ENCODE peak calls at places on chromosomes 1 and 21, in eight cellular contexts. J is ecto neural progenitor cell; L is activated CD4-positive, CD25-positive, alpha-beta regulatory T cell; A is thoracic aorta; D is HT1080; Q is stimulated activated CD4-positive, alpha-beta T cell treated with anti-CD3 and anti-CD28 coated beads, TNF-alpha, amount 100 ng/mL, for 4 hours; O is CD4-positive, alpha-beta T cell; I is kidney tubule cell. W is an unnamed sample.

GRCh38 chr1:53073899-53074311 is 11.9 kb downstream of the PODN start:
- DNase-seq in J (no peak), L (no peak), A (no peak), D (no peak), Q (no peak), O (no peak), I (no peak), W (no peak)

GRCh38 chr1:118104956-118105355 is 80.1 kb downstream of the SPAG17 start:
- DNase-seq in J (no peak), L (no peak), A (no peak), D (no peak), Q (no peak), O (no peak), I (no peak), W (peak; percentile 51)

GRCh38 chr1:234535763-234536515 is 57.0 kb upstream of the TARBP1 start:
- DNase-seq in J (no peak), L (no peak), A (peak; percentile 29), D (no peak), Q (no peak), O (no peak), I (peak; percentile 64), W (no peak)

GRCh38 chr1:112956503-112957132 is 622 bp upstream of the SLC16A1 start:
- DNase-seq in J (no peak), L (peak; percentile 48), A (no peak), D (no peak), Q (peak; percentile 16), O (no peak), I (no peak), W (no peak)

GRCh38 chr1:48697066-48697707 is 79.5 kb downstream of the BEND5 start:
- DNase-seq in J (peak; percentile 79), L (peak; percentile 28), A (no peak), D (peak; percentile 52), Q (no peak), O (peak; percentile 19), I (peak; percentile 58), W (no peak)

GRCh38 chr1:84780000-84780716 is 89.9 kb upstream of the SSX2IP start:
- DNase-seq in J (no peak), L (no peak), A (no peak), D (peak; percentile 91), Q (no peak), O (no peak), I (peak; percentile 35), W (no peak)

GRCh38 chr1:77218477-77219165 is 609 bp downstream of the PIGK start:
- DNase-seq in J (no peak), L (no peak), A (no peak), D (peak; percentile 4), Q (no peak), O (no peak), I (peak; percentile 20), W (no peak)

GRCh38 chr1:218886472-218886871 is 287.2 kb upstream of the LYPLAL1 start:
- DNase-seq in J (no peak), L (no peak), A (no peak), D (no peak), Q (no peak), O (no peak), I (no peak), W (peak; percentile 19)

GRCh38 chr1:202697038-202697437 is 13.2 kb downstream of the SYT2 start:
- DNase-seq in J (no peak), L (no peak), A (no peak), D (no peak), Q (no peak), O (no peak), I (no peak), W (no peak)

GRCh38 chr1:175191654-175192053 is 922 bp downstream of the KIAA0040 start:
- DNase-seq in J (no peak), L (no peak), A (no peak), D (no peak), Q (no peak), O (no peak), I (peak; percentile 51), W (no peak)

GRCh38 chr1:116375884-116376733 is 3.1 kb downstream of the ATP1A1 start:
- DNase-seq in J (peak; percentile 51), L (no peak), A (peak; percentile 69), D (peak; percentile 86), Q (peak; percentile 24), O (no peak), I (peak; percentile 80), W (peak; percentile 88)

GRCh38 chr1:2248854-2249558 is 20.9 kb downstream of the SKI start:
- DNase-seq in J (no peak), L (no peak), A (no peak), D (no peak), Q (no peak), O (no peak), I (no peak), W (no peak)

GRCh38 chr1:173267453-173267945 is 60.4 kb upstream of the TNFSF4 start:
- DNase-seq in J (no peak), L (no peak), A (no peak), D (peak; percentile 66), Q (no peak), O (no peak), I (peak; percentile 66), W (peak; percentile 69)

GRCh38 chr21:42112857-42113256 is 41.7 kb downstream of the UMODL1 start:
- DNase-seq in J (no peak), L (no peak), A (no peak), D (no peak), Q (no peak), O (no peak), I (no peak), W (no peak)

GRCh38 chr1:241828576-241828975 is 19.4 kb upstream of the EXO1 start:
- DNase-seq in J (no peak), L (no peak), A (no peak), D (peak; percentile 22), Q (no peak), O (no peak), I (peak; percentile 58), W (no peak)

GRCh38 chr1:236638935-236639334 is 34.6 kb upstream of the HEATR1 start:
- DNase-seq in J (no peak), L (no peak), A (no peak), D (no peak), Q (no peak), O (no peak), I (no peak), W (no peak)

GRCh38 chr1:4772294-4773010 is 118.0 kb downstream of the AJAP1 start:
- DNase-seq in J (no peak), L (no peak), A (no peak), D (no peak), Q (no peak), O (no peak), I (no peak), W (no peak)

GRCh38 chr1:14095001-14095400 is 395.0 kb downstream of the PRDM2 start:
- DNase-seq in J (no peak), L (no peak), A (no peak), D (no peak), Q (no peak), O (no peak), I (peak; percentile 55), W (no peak)

GRCh38 chr1:224589006-224589405 is 27.1 kb upstream of the CNIH3 start:
- DNase-seq in J (no peak), L (no peak), A (no peak), D (peak; percentile 79), Q (no peak), O (no peak), I (peak; percentile 16), W (no peak)

GRCh38 chr21:27291006-27291405 is 324.1 kb upstream of the ADAMTS5 start:
- DNase-seq in J (no peak), L (no peak), A (no peak), D (no peak), Q (no peak), O (no peak), I (peak; percentile 36), W (no peak)

GRCh38 chr21:17577701-17578100 is 35.0 kb downstream of the BTG3 start:
- DNase-seq in J (no peak), L (no peak), A (no peak), D (no peak), Q (no peak), O (no peak), I (no peak), W (no peak)

GRCh38 chr1:162138599-162139397 is 69.3 kb downstream of the NOS1AP start:
- DNase-seq in J (no peak), L (no peak), A (no peak), D (no peak), Q (no peak), O (no peak), I (no peak), W (no peak)

GRCh38 chr1:74280642-74281396 is 45.6 kb downstream of the TNNI3K start:
- DNase-seq in J (no peak), L (no peak), A (no peak), D (no peak), Q (no peak), O (no peak), I (no peak), W (no peak)

GRCh38 chr1:21117159-21117953 is 59.3 kb downstream of the EIF4G3 start:
- DNase-seq in J (no peak), L (no peak), A (no peak), D (no peak), Q (no peak), O (no peak), I (no peak), W (no peak)

GRCh38 chr1:9798236-9799130 is 25.3 kb downstream of the CLSTN1 start:
- DNase-seq in J (no peak), L (no peak), A (no peak), D (no peak), Q (no peak), O (no peak), I (no peak), W (peak; percentile 55)

GRCh38 chr1:208497866-208498541 is 253.8 kb upstream of the PLXNA2 start:
- DNase-seq in J (no peak), L (no peak), A (no peak), D (no peak), Q (no peak), O (no peak), I (no peak), W (no peak)

GRCh38 chr1:2083666-2084065 is 33.5 kb downstream of the PRKCZ start:
- DNase-seq in J (no peak), L (no peak), A (no peak), D (no peak), Q (no peak), O (no peak), I (no peak), W (no peak)

W was measured in NCI-H226.